ENCODE peak calls at places on chromosomes 5 and 9, in ten cellular contexts. One of them, this sample, is unnamed.

GRCh38 chr5:17161669-17162068 is 55.8 kb upstream of the BASP1 start:
- DNase-seq in epithelial cell of proximal tubule: no peak
- DNase-seq in coronary artery: no peak
- DNase-seq in Panc1: no peak
- DNase-seq in OCI-LY7: no peak
- DNase-seq in lower lobe of right lung: no peak
- DNase-seq in CD8-positive, alpha-beta memory T cell: no peak
- DNase-seq in PC-9: no peak
- DNase-seq in cardiac muscle cell: no peak
- DNase-seq in fibroblast of the aortic adventitia: no peak
- DNase-seq in this sample: peak

GRCh38 chr9:108477538-108478006 is 378.2 kb downstream of the ACTL7B start:
- DNase-seq in Panc1: peak
- DNase-seq in PC-9: peak
- DNase-seq in epithelial cell of proximal tubule: no peak
- DNase-seq in coronary artery: no peak
- DNase-seq in cardiac muscle cell: peak
- DNase-seq in lower lobe of right lung: no peak
- DNase-seq in OCI-LY7: no peak
- DNase-seq in CD8-positive, alpha-beta memory T cell: no peak
- DNase-seq in fibroblast of the aortic adventitia: peak
- DNase-seq in this sample: no peak

GRCh38 chr9:19663554-19663953 is 125.3 kb downstream of the SLC24A2 start:
- DNase-seq in lower lobe of right lung: no peak
- DNase-seq in epithelial cell of proximal tubule: no peak
- DNase-seq in Panc1: no peak
- DNase-seq in coronary artery: no peak
- DNase-seq in CD8-positive, alpha-beta memory T cell: no peak
- DNase-seq in PC-9: no peak
- DNase-seq in cardiac muscle cell: no peak
- DNase-seq in OCI-LY7: no peak
- DNase-seq in fibroblast of the aortic adventitia: no peak
- DNase-seq in this sample: no peak

GRCh38 chr5:143782588-143783386 is 29.2 kb upstream of the HMHB1 start:
- DNase-seq in coronary artery: no peak
- DNase-seq in epithelial cell of proximal tubule: peak
- DNase-seq in PC-9: no peak
- DNase-seq in OCI-LY7: no peak
- DNase-seq in Panc1: no peak
- DNase-seq in lower lobe of right lung: no peak
- DNase-seq in CD8-positive, alpha-beta memory T cell: no peak
- DNase-seq in fibroblast of the aortic adventitia: no peak
- DNase-seq in cardiac muscle cell: no peak
- DNase-seq in this sample: no peak

GRCh38 chr5:167906209-167906853 is 385.1 kb upstream of the WWC1 start:
- DNase-seq in OCI-LY7: no peak
- DNase-seq in CD8-positive, alpha-beta memory T cell: no peak
- DNase-seq in coronary artery: no peak
- DNase-seq in cardiac muscle cell: no peak
- DNase-seq in epithelial cell of proximal tubule: no peak
- DNase-seq in lower lobe of right lung: no peak
- DNase-seq in PC-9: no peak
- DNase-seq in Panc1: no peak
- DNase-seq in fibroblast of the aortic adventitia: no peak
- DNase-seq in this sample: no peak

GRCh38 chr5:14901462-14902051 is 30.0 kb upstream of the ANKH start:
- DNase-seq in fibroblast of the aortic adventitia: peak
- DNase-seq in cardiac muscle cell: peak
- DNase-seq in coronary artery: no peak
- DNase-seq in OCI-LY7: no peak
- DNase-seq in epithelial cell of proximal tubule: no peak
- DNase-seq in Panc1: no peak
- DNase-seq in PC-9: no peak
- DNase-seq in lower lobe of right lung: no peak
- DNase-seq in CD8-positive, alpha-beta memory T cell: no peak
- DNase-seq in this sample: peak

GRCh38 chr9:70043285-70043684 is 363 bp upstream of the MAMDC2 start:
- DNase-seq in CD8-positive, alpha-beta memory T cell: no peak
- DNase-seq in epithelial cell of proximal tubule: no peak
- DNase-seq in fibroblast of the aortic adventitia: no peak
- DNase-seq in coronary artery: no peak
- DNase-seq in Panc1: no peak
- DNase-seq in cardiac muscle cell: no peak
- DNase-seq in lower lobe of right lung: no peak
- DNase-seq in PC-9: no peak
- DNase-seq in OCI-LY7: no peak
- DNase-seq in this sample: no peak

GRCh38 chr5:126947146-126948010 is 83.0 kb downstream of the MARCHF3 start:
- DNase-seq in lower lobe of right lung: no peak
- DNase-seq in cardiac muscle cell: no peak
- DNase-seq in epithelial cell of proximal tubule: no peak
- DNase-seq in CD8-positive, alpha-beta memory T cell: no peak
- DNase-seq in coronary artery: no peak
- DNase-seq in fibroblast of the aortic adventitia: no peak
- DNase-seq in OCI-LY7: no peak
- DNase-seq in Panc1: no peak
- DNase-seq in PC-9: no peak
- DNase-seq in this sample: no peak

GRCh38 chr9:108972626-108973209 is 38.5 kb downstream of the ABITRAM start:
- DNase-seq in CD8-positive, alpha-beta memory T cell: no peak
- DNase-seq in PC-9: no peak
- DNase-seq in cardiac muscle cell: no peak
- DNase-seq in coronary artery: no peak
- DNase-seq in Panc1: no peak
- DNase-seq in epithelial cell of proximal tubule: no peak
- DNase-seq in fibroblast of the aortic adventitia: peak
- DNase-seq in OCI-LY7: no peak
- DNase-seq in lower lobe of right lung: no peak
- DNase-seq in this sample: no peak

GRCh38 chr5:149265559-149265958 is 6.1 kb upstream of the AFAP1L1 start:
- DNase-seq in CD8-positive, alpha-beta memory T cell: no peak
- DNase-seq in epithelial cell of proximal tubule: no peak
- DNase-seq in coronary artery: no peak
- DNase-seq in OCI-LY7: no peak
- DNase-seq in cardiac muscle cell: peak
- DNase-seq in lower lobe of right lung: no peak
- DNase-seq in PC-9: peak
- DNase-seq in Panc1: no peak
- DNase-seq in fibroblast of the aortic adventitia: peak
- DNase-seq in this sample: no peak

GRCh38 chr5:139413963-139414362 is 10.1 kb upstream of the SPATA24 start:
- DNase-seq in Panc1: no peak
- DNase-seq in OCI-LY7: no peak
- DNase-seq in lower lobe of right lung: no peak
- DNase-seq in cardiac muscle cell: no peak
- DNase-seq in fibroblast of the aortic adventitia: no peak
- DNase-seq in epithelial cell of proximal tubule: no peak
- DNase-seq in PC-9: no peak
- DNase-seq in coronary artery: peak
- DNase-seq in CD8-positive, alpha-beta memory T cell: no peak
- DNase-seq in this sample: no peak

GRCh38 chr9:98848450-98849149 is 41.1 kb downstream of the GALNT12 start:
- DNase-seq in CD8-positive, alpha-beta memory T cell: peak
- DNase-seq in cardiac muscle cell: peak
- DNase-seq in OCI-LY7: peak
- DNase-seq in PC-9: peak
- DNase-seq in Panc1: peak
- DNase-seq in coronary artery: peak
- DNase-seq in epithelial cell of proximal tubule: peak
- DNase-seq in fibroblast of the aortic adventitia: peak
- DNase-seq in lower lobe of right lung: peak
- DNase-seq in this sample: peak

GRCh38 chr5:13217636-13218035 is 726.9 kb downstream of the DNAH5 start:
- DNase-seq in cardiac muscle cell: no peak
- DNase-seq in epithelial cell of proximal tubule: no peak
- DNase-seq in OCI-LY7: no peak
- DNase-seq in coronary artery: no peak
- DNase-seq in PC-9: no peak
- DNase-seq in Panc1: no peak
- DNase-seq in lower lobe of right lung: no peak
- DNase-seq in fibroblast of the aortic adventitia: peak
- DNase-seq in CD8-positive, alpha-beta memory T cell: no peak
- DNase-seq in this sample: no peak

GRCh38 chr5:151597749-151598148 is 6.6 kb upstream of the FAT2 start:
- DNase-seq in CD8-positive, alpha-beta memory T cell: no peak
- DNase-seq in lower lobe of right lung: peak
- DNase-seq in OCI-LY7: no peak
- DNase-seq in cardiac muscle cell: no peak
- DNase-seq in epithelial cell of proximal tubule: no peak
- DNase-seq in PC-9: no peak
- DNase-seq in Panc1: no peak
- DNase-seq in coronary artery: no peak
- DNase-seq in fibroblast of the aortic adventitia: no peak
- DNase-seq in this sample: no peak

GRCh38 chr9:136482046-136482792 is 621 bp downstream of the SEC16A start:
- DNase-seq in coronary artery: peak
- DNase-seq in fibroblast of the aortic adventitia: peak
- DNase-seq in cardiac muscle cell: peak
- DNase-seq in OCI-LY7: peak
- DNase-seq in Panc1: no peak
- DNase-seq in PC-9: no peak
- DNase-seq in epithelial cell of proximal tubule: no peak
- DNase-seq in lower lobe of right lung: no peak
- DNase-seq in CD8-positive, alpha-beta memory T cell: peak
- DNase-seq in this sample: no peak

GRCh38 chr5:82985763-82986162 is 91.4 kb downstream of the TMEM167A start:
- DNase-seq in lower lobe of right lung: no peak
- DNase-seq in fibroblast of the aortic adventitia: no peak
- DNase-seq in epithelial cell of proximal tubule: no peak
- DNase-seq in cardiac muscle cell: no peak
- DNase-seq in CD8-positive, alpha-beta memory T cell: no peak
- DNase-seq in coronary artery: no peak
- DNase-seq in Panc1: no peak
- DNase-seq in OCI-LY7: no peak
- DNase-seq in PC-9: no peak
- DNase-seq in this sample: no peak
- H3K4me3 ChIP-seq in lower lobe of right lung: no peak
- H3K4me3 ChIP-seq in fibroblast of the aortic adventitia: no peak
- H3K4me3 ChIP-seq in epithelial cell of proximal tubule: no peak
- H3K4me3 ChIP-seq in cardiac muscle cell: no peak
- H3K4me3 ChIP-seq in CD8-positive, alpha-beta memory T cell: no peak
- H3K4me3 ChIP-seq in coronary artery: no peak
- H3K4me3 ChIP-seq in Panc1: no peak
- H3K4me3 ChIP-seq in OCI-LY7: no peak
- H3K4me3 ChIP-seq in PC-9: no peak
- H3K4me3 ChIP-seq in this sample: no peak

GRCh38 chr5:80937591-80937990 is 22.6 kb upstream of the RASGRF2 start:
- DNase-seq in PC-9: no peak
- DNase-seq in epithelial cell of proximal tubule: no peak
- DNase-seq in cardiac muscle cell: no peak
- DNase-seq in lower lobe of right lung: no peak
- DNase-seq in CD8-positive, alpha-beta memory T cell: no peak
- DNase-seq in Panc1: no peak
- DNase-seq in fibroblast of the aortic adventitia: no peak
- DNase-seq in OCI-LY7: no peak
- DNase-seq in coronary artery: no peak
- DNase-seq in this sample: no peak
- H3K4me3 ChIP-seq in PC-9: no peak
- H3K4me3 ChIP-seq in epithelial cell of proximal tubule: no peak
- H3K4me3 ChIP-seq in cardiac muscle cell: no peak
- H3K4me3 ChIP-seq in lower lobe of right lung: no peak
- H3K4me3 ChIP-seq in CD8-positive, alpha-beta memory T cell: no peak
- H3K4me3 ChIP-seq in Panc1: no peak
- H3K4me3 ChIP-seq in fibroblast of the aortic adventitia: no peak
- H3K4me3 ChIP-seq in OCI-LY7: no peak
- H3K4me3 ChIP-seq in coronary artery: no peak
- H3K4me3 ChIP-seq in this sample: no peak

GRCh38 chr5:7397935-7398334 is 2.0 kb downstream of the ADCY2 start:
- DNase-seq in CD8-positive, alpha-beta memory T cell: no peak
- DNase-seq in fibroblast of the aortic adventitia: no peak
- DNase-seq in epithelial cell of proximal tubule: no peak
- DNase-seq in lower lobe of right lung: no peak
- DNase-seq in Panc1: no peak
- DNase-seq in cardiac muscle cell: no peak
- DNase-seq in PC-9: no peak
- DNase-seq in OCI-LY7: no peak
- DNase-seq in coronary artery: no peak
- DNase-seq in this sample: no peak

GRCh38 chr5:7398596-7399260 is 2.8 kb downstream of the ADCY2 start:
- DNase-seq in PC-9: no peak
- DNase-seq in cardiac muscle cell: no peak
- DNase-seq in epithelial cell of proximal tubule: no peak
- DNase-seq in lower lobe of right lung: no peak
- DNase-seq in CD8-positive, alpha-beta memory T cell: no peak
- DNase-seq in OCI-LY7: no peak
- DNase-seq in Panc1: no peak
- DNase-seq in coronary artery: no peak
- DNase-seq in fibroblast of the aortic adventitia: no peak
- DNase-seq in this sample: no peak

GRCh38 chr5:7395432-7396168 is at the start of gene ADCY2:
- DNase-seq in cardiac muscle cell: no peak
- DNase-seq in epithelial cell of proximal tubule: no peak
- DNase-seq in Panc1: no peak
- DNase-seq in CD8-positive, alpha-beta memory T cell: no peak
- DNase-seq in PC-9: no peak
- DNase-seq in lower lobe of right lung: no peak
- DNase-seq in fibroblast of the aortic adventitia: no peak
- DNase-seq in OCI-LY7: no peak
- DNase-seq in coronary artery: no peak
- DNase-seq in this sample: no peak

GRCh38 chr5:7396169-7397004 is 449 bp downstream of the ADCY2 start:
- DNase-seq in coronary artery: no peak
- DNase-seq in cardiac muscle cell: peak
- DNase-seq in lower lobe of right lung: no peak
- DNase-seq in OCI-LY7: no peak
- DNase-seq in PC-9: no peak
- DNase-seq in Panc1: no peak
- DNase-seq in CD8-positive, alpha-beta memory T cell: no peak
- DNase-seq in fibroblast of the aortic adventitia: peak
- DNase-seq in epithelial cell of proximal tubule: no peak
- DNase-seq in this sample: no peak

DNA sequence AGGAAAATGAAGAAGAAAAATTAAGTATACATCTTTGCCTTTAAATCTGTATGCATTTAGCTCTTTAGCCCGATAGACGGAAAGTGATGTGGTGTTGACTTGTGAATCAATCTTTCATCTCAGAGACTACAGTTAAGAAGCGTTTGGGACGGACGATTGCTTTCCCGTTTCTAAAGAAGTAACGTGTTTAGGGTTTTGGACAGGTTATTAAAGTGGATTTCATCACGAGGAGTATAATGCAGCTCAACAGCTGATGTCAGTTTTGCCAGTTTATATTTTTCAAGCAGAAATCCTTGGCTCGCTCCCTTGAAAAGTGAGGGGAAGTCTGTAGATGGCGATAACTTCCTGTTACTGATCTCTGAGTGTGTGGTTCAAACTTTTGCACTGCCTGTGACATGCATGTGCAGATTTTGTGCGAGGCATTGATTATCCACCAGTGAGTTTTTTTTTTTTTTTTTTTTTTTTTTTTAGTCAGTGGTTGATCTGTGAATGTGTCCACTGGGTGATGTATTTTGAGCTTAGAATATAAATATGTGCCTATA is 1.1 kb downstream of the ADCY2 start:
- DNase-seq in lower lobe of right lung: no peak
- DNase-seq in OCI-LY7: no peak
- DNase-seq in Panc1: no peak
- DNase-seq in coronary artery: no peak
- DNase-seq in epithelial cell of proximal tubule: no peak
- DNase-seq in PC-9: no peak
- DNase-seq in fibroblast of the aortic adventitia: peak
- DNase-seq in CD8-positive, alpha-beta memory T cell: no peak
- DNase-seq in cardiac muscle cell: no peak
- DNase-seq in this sample: no peak
- H3K4me3 ChIP-seq in lower lobe of right lung: peak
- H3K4me3 ChIP-seq in OCI-LY7: no peak
- H3K4me3 ChIP-seq in Panc1: peak
- H3K4me3 ChIP-seq in coronary artery: peak
- H3K4me3 ChIP-seq in epithelial cell of proximal tubule: no peak
- H3K4me3 ChIP-seq in PC-9: no peak
- H3K4me3 ChIP-seq in fibroblast of the aortic adventitia: peak
- H3K4me3 ChIP-seq in CD8-positive, alpha-beta memory T cell: no peak
- H3K4me3 ChIP-seq in cardiac muscle cell: peak
- H3K4me3 ChIP-seq in this sample: no peak

GRCh38 chr9:26723486-26723885 is 169.1 kb downstream of the CAAP1 start:
- DNase-seq in CD8-positive, alpha-beta memory T cell: no peak
- DNase-seq in epithelial cell of proximal tubule: no peak
- DNase-seq in lower lobe of right lung: no peak
- DNase-seq in fibroblast of the aortic adventitia: peak
- DNase-seq in coronary artery: no peak
- DNase-seq in Panc1: no peak
- DNase-seq in cardiac muscle cell: peak
- DNase-seq in PC-9: no peak
- DNase-seq in OCI-LY7: no peak
- DNase-seq in this sample: peak
- H3K4me3 ChIP-seq in CD8-positive, alpha-beta memory T cell: no peak
- H3K4me3 ChIP-seq in epithelial cell of proximal tubule: no peak
- H3K4me3 ChIP-seq in lower lobe of right lung: no peak
- H3K4me3 ChIP-seq in fibroblast of the aortic adventitia: no peak
- H3K4me3 ChIP-seq in coronary artery: no peak
- H3K4me3 ChIP-seq in Panc1: no peak
- H3K4me3 ChIP-seq in cardiac muscle cell: no peak
- H3K4me3 ChIP-seq in PC-9: no peak
- H3K4me3 ChIP-seq in OCI-LY7: no peak
- H3K4me3 ChIP-seq in this sample: no peak

This sample was measured in mucosa of descending colon.